ENCODE peak calls at places on chromosomes 11 and 22, in six cellular contexts. One of them, this sample, is unnamed.

GRCh38 chr22:24760708-24761306 is 13.7 kb downstream of the PIWIL3 start:
- DNase-seq in spleen: no peak
- DNase-seq in tibial nerve: no peak
- DNase-seq in epithelial cell of prostate: no peak
- DNase-seq in CD8-positive, alpha-beta memory T cell: no peak
- DNase-seq in mesenchymal stem cell: no peak
- DNase-seq in this sample: no peak

GRCh38 chr11:50187220-50187619 is 154.5 kb downstream of the OR4C45 start:
- DNase-seq in epithelial cell of prostate: no peak
- DNase-seq in tibial nerve: no peak
- DNase-seq in spleen: no peak
- DNase-seq in mesenchymal stem cell: no peak
- DNase-seq in CD8-positive, alpha-beta memory T cell: no peak
- DNase-seq in this sample: no peak

GRCh38 chr11:47399860-47400812 is 8.3 kb upstream of the SLC39A13 start:
- DNase-seq in epithelial cell of prostate: no peak
- DNase-seq in tibial nerve: no peak
- DNase-seq in mesenchymal stem cell: no peak
- DNase-seq in spleen: peak
- DNase-seq in CD8-positive, alpha-beta memory T cell: peak
- DNase-seq in this sample: peak

GRCh38 chr11:128324051-128324481 is 263.3 kb downstream of the ETS1 start:
- DNase-seq in spleen: peak
- DNase-seq in epithelial cell of prostate: no peak
- DNase-seq in tibial nerve: no peak
- DNase-seq in mesenchymal stem cell: no peak
- DNase-seq in CD8-positive, alpha-beta memory T cell: peak
- DNase-seq in this sample: no peak

GRCh38 chr11:62108017-62108750 is 15.6 kb upstream of the INCENP start:
- DNase-seq in epithelial cell of prostate: no peak
- DNase-seq in mesenchymal stem cell: peak
- DNase-seq in CD8-positive, alpha-beta memory T cell: peak
- DNase-seq in tibial nerve: no peak
- DNase-seq in spleen: no peak
- DNase-seq in this sample: peak

GRCh38 chr11:100403817-100404216 is 283.3 kb upstream of the ARHGAP42 start:
- DNase-seq in mesenchymal stem cell: peak
- DNase-seq in spleen: no peak
- DNase-seq in epithelial cell of prostate: no peak
- DNase-seq in tibial nerve: no peak
- DNase-seq in CD8-positive, alpha-beta memory T cell: no peak
- DNase-seq in this sample: no peak

GRCh38 chr22:20514658-20515406 is 7.4 kb downstream of the MED15 start:
- DNase-seq in tibial nerve: no peak
- DNase-seq in CD8-positive, alpha-beta memory T cell: no peak
- DNase-seq in mesenchymal stem cell: peak
- DNase-seq in spleen: no peak
- DNase-seq in epithelial cell of prostate: peak
- DNase-seq in this sample: no peak

GRCh38 chr11:6259638-6260019 is at the start of gene CCKBR:
- DNase-seq in spleen: peak
- DNase-seq in CD8-positive, alpha-beta memory T cell: peak
- DNase-seq in tibial nerve: no peak
- DNase-seq in mesenchymal stem cell: no peak
- DNase-seq in epithelial cell of prostate: no peak
- DNase-seq in this sample: no peak

GRCh38 chr11:128551641-128552335 is 35.6 kb downstream of the ETS1 start:
- DNase-seq in tibial nerve: no peak
- DNase-seq in CD8-positive, alpha-beta memory T cell: no peak
- DNase-seq in mesenchymal stem cell: no peak
- DNase-seq in spleen: no peak
- DNase-seq in epithelial cell of prostate: no peak
- DNase-seq in this sample: peak

DNA sequence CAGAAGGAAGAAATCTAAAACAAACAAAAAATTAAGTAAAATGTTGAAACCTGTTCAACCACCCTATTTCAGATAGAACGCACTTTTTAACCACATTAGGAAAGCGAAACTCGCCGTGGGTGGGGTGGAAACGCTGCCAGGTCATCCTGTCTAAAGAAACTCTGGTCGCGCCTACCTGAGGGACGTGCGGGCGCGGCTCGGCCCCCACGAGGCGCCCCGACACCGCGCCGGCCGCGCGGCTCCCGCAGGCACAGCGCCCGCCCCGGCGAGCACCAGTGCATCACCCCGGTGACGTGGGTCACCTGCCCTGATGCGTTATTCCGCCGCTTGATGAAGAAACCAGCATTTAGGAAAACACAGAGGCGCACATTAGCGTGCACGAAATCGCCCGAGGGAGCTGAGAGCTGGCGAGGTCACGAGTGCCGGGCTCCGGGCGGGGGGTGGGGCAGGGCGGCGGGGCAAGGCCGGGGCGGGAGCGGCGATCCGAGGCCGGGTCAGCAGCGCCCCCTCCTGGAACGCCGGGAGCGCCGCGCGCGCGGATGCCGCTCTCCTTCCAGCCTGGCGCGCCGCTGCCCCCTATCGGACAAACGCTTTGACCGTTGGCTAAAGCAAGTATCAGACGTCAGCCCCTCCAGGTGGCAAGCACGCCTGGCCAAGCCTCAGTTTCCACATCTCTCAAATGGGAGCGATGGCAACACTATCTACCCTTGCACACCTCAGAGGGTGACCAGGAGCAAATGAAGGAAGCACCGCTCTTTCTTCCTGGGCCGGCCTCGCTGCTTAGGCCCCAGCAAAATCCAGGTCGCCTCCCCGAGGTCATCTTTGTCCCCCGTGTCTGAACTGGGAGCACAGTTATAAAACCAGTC is 15.7 kb upstream of the SNX32 start:
- DNase-seq in spleen: peak
- DNase-seq in mesenchymal stem cell: peak
- DNase-seq in epithelial cell of prostate: peak
- DNase-seq in tibial nerve: peak
- DNase-seq in CD8-positive, alpha-beta memory T cell: peak
- DNase-seq in this sample: peak
- H3K27ac ChIP-seq in spleen: peak
- H3K27ac ChIP-seq in mesenchymal stem cell: no peak
- H3K27ac ChIP-seq in epithelial cell of prostate: peak
- H3K27ac ChIP-seq in tibial nerve: peak
- H3K27ac ChIP-seq in CD8-positive, alpha-beta memory T cell: peak
- H3K27ac ChIP-seq in this sample: peak

GRCh38 chr22:23400286-23400981 is 179.7 kb downstream of the IGLL1 start:
- DNase-seq in CD8-positive, alpha-beta memory T cell: no peak
- DNase-seq in epithelial cell of prostate: no peak
- DNase-seq in tibial nerve: no peak
- DNase-seq in spleen: no peak
- DNase-seq in mesenchymal stem cell: no peak
- DNase-seq in this sample: no peak
- H3K27ac ChIP-seq in CD8-positive, alpha-beta memory T cell: no peak
- H3K27ac ChIP-seq in epithelial cell of prostate: no peak
- H3K27ac ChIP-seq in tibial nerve: no peak
- H3K27ac ChIP-seq in spleen: no peak
- H3K27ac ChIP-seq in mesenchymal stem cell: no peak
- H3K27ac ChIP-seq in this sample: no peak

GRCh38 chr11:23789200-23789853 is 707.5 kb upstream of the LUZP2 start:
- DNase-seq in spleen: no peak
- DNase-seq in epithelial cell of prostate: no peak
- DNase-seq in CD8-positive, alpha-beta memory T cell: no peak
- DNase-seq in mesenchymal stem cell: no peak
- DNase-seq in tibial nerve: no peak
- DNase-seq in this sample: no peak
- H3K27ac ChIP-seq in spleen: no peak
- H3K27ac ChIP-seq in epithelial cell of prostate: no peak
- H3K27ac ChIP-seq in CD8-positive, alpha-beta memory T cell: no peak
- H3K27ac ChIP-seq in mesenchymal stem cell: no peak
- H3K27ac ChIP-seq in tibial nerve: no peak
- H3K27ac ChIP-seq in this sample: no peak

GRCh38 chr11:114200351-114200750 is 95.8 kb upstream of the NNMT start:
- DNase-seq in tibial nerve: no peak
- DNase-seq in epithelial cell of prostate: no peak
- DNase-seq in mesenchymal stem cell: no peak
- DNase-seq in spleen: no peak
- DNase-seq in CD8-positive, alpha-beta memory T cell: no peak
- DNase-seq in this sample: no peak
- H3K27ac ChIP-seq in tibial nerve: peak
- H3K27ac ChIP-seq in epithelial cell of prostate: no peak
- H3K27ac ChIP-seq in mesenchymal stem cell: no peak
- H3K27ac ChIP-seq in spleen: no peak
- H3K27ac ChIP-seq in CD8-positive, alpha-beta memory T cell: no peak
- H3K27ac ChIP-seq in this sample: peak

DNA sequence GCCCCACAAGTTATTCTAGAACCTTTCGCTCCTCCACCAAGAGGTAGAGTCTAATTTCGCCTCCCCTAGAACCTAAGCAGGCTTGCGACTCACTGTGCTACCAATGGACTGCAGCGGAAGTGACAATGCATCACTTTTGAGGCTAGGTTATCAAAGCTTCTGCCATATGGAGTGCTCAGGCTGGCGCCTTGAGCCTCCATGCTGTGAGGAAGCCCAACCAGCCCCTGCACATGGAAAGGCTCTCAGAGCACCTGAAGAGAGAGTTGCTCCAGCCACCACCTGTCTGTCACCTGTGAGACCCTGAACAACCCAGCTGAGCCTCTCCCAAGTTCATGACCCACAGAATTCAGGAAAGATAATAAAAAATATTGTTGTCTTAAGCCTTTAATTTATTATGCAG is 29.3 kb upstream of the CBX7 start:
- DNase-seq in spleen: peak
- DNase-seq in mesenchymal stem cell: no peak
- DNase-seq in CD8-positive, alpha-beta memory T cell: no peak
- DNase-seq in tibial nerve: no peak
- DNase-seq in epithelial cell of prostate: no peak
- DNase-seq in this sample: no peak
- H3K27ac ChIP-seq in spleen: no peak
- H3K27ac ChIP-seq in mesenchymal stem cell: no peak
- H3K27ac ChIP-seq in CD8-positive, alpha-beta memory T cell: no peak
- H3K27ac ChIP-seq in tibial nerve: no peak
- H3K27ac ChIP-seq in epithelial cell of prostate: no peak
- H3K27ac ChIP-seq in this sample: no peak

GRCh38 chr11:68956547-68957254 is 24.1 kb downstream of the MRGPRD start:
- DNase-seq in spleen: no peak
- DNase-seq in tibial nerve: no peak
- DNase-seq in epithelial cell of prostate: no peak
- DNase-seq in mesenchymal stem cell: no peak
- DNase-seq in CD8-positive, alpha-beta memory T cell: no peak
- DNase-seq in this sample: no peak
- H3K27ac ChIP-seq in spleen: no peak
- H3K27ac ChIP-seq in tibial nerve: no peak
- H3K27ac ChIP-seq in epithelial cell of prostate: no peak
- H3K27ac ChIP-seq in mesenchymal stem cell: no peak
- H3K27ac ChIP-seq in CD8-positive, alpha-beta memory T cell: no peak
- H3K27ac ChIP-seq in this sample: no peak